ENCODE peak calls at places on chromosome 7, in six cellular contexts. One of them, this sample, is unnamed.

GRCh38 chr7:340979-341694 is 51.2 kb downstream of the FOXL3 start:
- DNase-seq in T-cell: no peak
- DNase-seq in thoracic aorta: no peak
- DNase-seq in cardiac septum: no peak
- DNase-seq in transverse colon: no peak
- DNase-seq in amniotic stem cell: no peak
- DNase-seq in this sample: no peak

GRCh38 chr7:71497233-71497946 is 365.4 kb downstream of the GALNT17 start:
- DNase-seq in T-cell: no peak
- DNase-seq in cardiac septum: no peak
- DNase-seq in transverse colon: no peak
- DNase-seq in thoracic aorta: no peak
- DNase-seq in amniotic stem cell: no peak
- DNase-seq in this sample: peak

GRCh38 chr7:3432916-3433315 is 131.9 kb downstream of the SDK1 start:
- DNase-seq in transverse colon: no peak
- DNase-seq in cardiac septum: no peak
- DNase-seq in T-cell: no peak
- DNase-seq in thoracic aorta: no peak
- DNase-seq in amniotic stem cell: no peak
- DNase-seq in this sample: no peak

GRCh38 chr7:135188298-135188984 is 17.9 kb upstream of the CYREN start:
- DNase-seq in thoracic aorta: no peak
- DNase-seq in cardiac septum: no peak
- DNase-seq in T-cell: no peak
- DNase-seq in amniotic stem cell: no peak
- DNase-seq in transverse colon: no peak
- DNase-seq in this sample: no peak

GRCh38 chr7:150503155-150503554 is 11.5 kb upstream of the GIMAP7 start:
- DNase-seq in cardiac septum: no peak
- DNase-seq in amniotic stem cell: no peak
- DNase-seq in transverse colon: no peak
- DNase-seq in T-cell: no peak
- DNase-seq in thoracic aorta: no peak
- DNase-seq in this sample: no peak

GRCh38 chr7:55436457-55436856 is 71.3 kb downstream of the LANCL2 start:
- DNase-seq in thoracic aorta: no peak
- DNase-seq in amniotic stem cell: no peak
- DNase-seq in transverse colon: no peak
- DNase-seq in T-cell: no peak
- DNase-seq in cardiac septum: no peak
- DNase-seq in this sample: no peak

GRCh38 chr7:25852249-25852994 is 299.6 kb upstream of the NFE2L3 start:
- DNase-seq in cardiac septum: no peak
- DNase-seq in T-cell: no peak
- DNase-seq in amniotic stem cell: no peak
- DNase-seq in transverse colon: peak
- DNase-seq in thoracic aorta: no peak
- DNase-seq in this sample: no peak

GRCh38 chr7:51344406-51344805 is 27.8 kb upstream of the COBL start:
- DNase-seq in T-cell: no peak
- DNase-seq in thoracic aorta: no peak
- DNase-seq in amniotic stem cell: no peak
- DNase-seq in transverse colon: no peak
- DNase-seq in cardiac septum: no peak
- DNase-seq in this sample: no peak

GRCh38 chr7:100686201-100686821 is 7.7 kb downstream of the GIGYF1 start:
- DNase-seq in amniotic stem cell: no peak
- DNase-seq in cardiac septum: peak
- DNase-seq in T-cell: no peak
- DNase-seq in thoracic aorta: no peak
- DNase-seq in transverse colon: no peak
- DNase-seq in this sample: no peak

GRCh38 chr7:1357601-1358271 is 101.5 kb downstream of the MICALL2 start:
- DNase-seq in transverse colon: no peak
- DNase-seq in cardiac septum: no peak
- DNase-seq in amniotic stem cell: no peak
- DNase-seq in T-cell: no peak
- DNase-seq in thoracic aorta: no peak
- DNase-seq in this sample: no peak

GRCh38 chr7:98212532-98213041 is 1.3 kb downstream of the BHLHA15 start:
- DNase-seq in T-cell: no peak
- DNase-seq in amniotic stem cell: no peak
- DNase-seq in transverse colon: no peak
- DNase-seq in cardiac septum: peak
- DNase-seq in thoracic aorta: no peak
- DNase-seq in this sample: no peak

GRCh38 chr7:18902892-18903291 is 214.5 kb downstream of the TWIST1 start:
- DNase-seq in transverse colon: no peak
- DNase-seq in thoracic aorta: no peak
- DNase-seq in cardiac septum: no peak
- DNase-seq in T-cell: no peak
- DNase-seq in amniotic stem cell: no peak
- DNase-seq in this sample: no peak

GRCh38 chr7:7639847-7640220 is 718 bp upstream of the UMAD1 start:
- DNase-seq in cardiac septum: no peak
- DNase-seq in transverse colon: peak
- DNase-seq in amniotic stem cell: no peak
- DNase-seq in T-cell: peak
- DNase-seq in thoracic aorta: no peak
- DNase-seq in this sample: no peak

GRCh38 chr7:155852426-155853301 is 40.4 kb upstream of the SHH start:
- DNase-seq in transverse colon: no peak
- DNase-seq in cardiac septum: peak
- DNase-seq in thoracic aorta: no peak
- DNase-seq in amniotic stem cell: no peak
- DNase-seq in T-cell: no peak
- DNase-seq in this sample: no peak

GRCh38 chr7:43522406-43523156 is 60.3 kb upstream of the STK17A start:
- DNase-seq in cardiac septum: no peak
- DNase-seq in T-cell: no peak
- DNase-seq in transverse colon: no peak
- DNase-seq in thoracic aorta: no peak
- DNase-seq in amniotic stem cell: peak
- DNase-seq in this sample: no peak

GRCh38 chr7:12524794-12525386 is 45.6 kb upstream of the SCIN start:
- DNase-seq in transverse colon: no peak
- DNase-seq in amniotic stem cell: peak
- DNase-seq in T-cell: no peak
- DNase-seq in cardiac septum: no peak
- DNase-seq in thoracic aorta: no peak
- DNase-seq in this sample: no peak

GRCh38 chr7:30162622-30163124 is 27.9 kb downstream of the MTURN start:
- DNase-seq in thoracic aorta: no peak
- DNase-seq in transverse colon: no peak
- DNase-seq in cardiac septum: no peak
- DNase-seq in amniotic stem cell: peak
- DNase-seq in T-cell: no peak
- DNase-seq in this sample: no peak

GRCh38 chr7:116672596-116673503 is 854 bp downstream of the MET start:
- DNase-seq in amniotic stem cell: no peak
- DNase-seq in thoracic aorta: no peak
- DNase-seq in T-cell: no peak
- DNase-seq in cardiac septum: no peak
- DNase-seq in transverse colon: peak
- DNase-seq in this sample: peak

GRCh38 chr7:36468361-36469140 is 78.9 kb downstream of the ANLN start:
- DNase-seq in amniotic stem cell: no peak
- DNase-seq in cardiac septum: no peak
- DNase-seq in transverse colon: no peak
- DNase-seq in thoracic aorta: no peak
- DNase-seq in T-cell: no peak
- DNase-seq in this sample: no peak

GRCh38 chr7:99525713-99526440 is 21.4 kb downstream of the ZKSCAN5 start:
- DNase-seq in T-cell: no peak
- DNase-seq in thoracic aorta: no peak
- DNase-seq in transverse colon: peak
- DNase-seq in amniotic stem cell: no peak
- DNase-seq in cardiac septum: no peak
- DNase-seq in this sample: no peak

GRCh38 chr7:126483972-126484371 is 768.8 kb downstream of the GRM8 start:
- DNase-seq in amniotic stem cell: no peak
- DNase-seq in thoracic aorta: no peak
- DNase-seq in transverse colon: no peak
- DNase-seq in T-cell: no peak
- DNase-seq in cardiac septum: no peak
- DNase-seq in this sample: no peak

GRCh38 chr7:151246161-151247015 is 2.1 kb downstream of the SMARCD3 start:
- DNase-seq in amniotic stem cell: no peak
- DNase-seq in cardiac septum: no peak
- DNase-seq in thoracic aorta: no peak
- DNase-seq in transverse colon: no peak
- DNase-seq in T-cell: no peak
- DNase-seq in this sample: no peak

GRCh38 chr7:149826344-149827088 is 11.7 kb upstream of the ZNF862 start:
- DNase-seq in thoracic aorta: no peak
- DNase-seq in transverse colon: no peak
- DNase-seq in amniotic stem cell: no peak
- DNase-seq in cardiac septum: peak
- DNase-seq in T-cell: no peak
- DNase-seq in this sample: no peak

GRCh38 chr7:105164751-105165150 is 150.7 kb downstream of the KMT2E start:
- DNase-seq in amniotic stem cell: no peak
- DNase-seq in transverse colon: no peak
- DNase-seq in thoracic aorta: no peak
- DNase-seq in cardiac septum: no peak
- DNase-seq in T-cell: no peak
- DNase-seq in this sample: no peak